ENCODE peak calls at places on chromosome 2, in six cellular contexts. X, M, C, P, T and D are unnamed samples.

GRCh38 chr2:45093181-45093580 is 83.9 kb upstream of the SIX2 start:
- DNase-seq in M (no peak), T (no peak), X (no peak), C (no peak), P (no peak), D (no peak)

GRCh38 chr2:45918816-45919655 is 267.6 kb downstream of the PRKCE start:
- DNase-seq in T (no peak), X (no peak), C (no peak), M (no peak), P (no peak), D (no peak)

GRCh38 chr2:157661776-157662175 is 33.1 kb upstream of the ACVR1C start:
- DNase-seq in M (no peak), C (no peak), X (no peak), T (no peak), P (no peak), D (no peak)

GRCh38 chr2:39511786-39512433 is 74.8 kb upstream of the MAP4K3 start:
- DNase-seq in M (peak; percentile 27), C (no peak), P (peak; percentile 16), X (no peak), T (no peak), D (no peak)

GRCh38 chr2:223954401-223954800 is 2.9 kb upstream of the MRPL44 start:
- DNase-seq in M (no peak), X (peak; percentile 94), P (no peak), T (peak; percentile 53), C (no peak), D (no peak)

GRCh38 chr2:170375192-170375591 is 197.2 kb downstream of the MYO3B start:
- DNase-seq in M (no peak), C (peak; percentile 81), T (no peak), P (no peak), X (no peak), D (no peak)

GRCh38 chr2:231674587-231675334 is 33.6 kb upstream of the PTMA start:
- DNase-seq in T (peak; percentile 86), P (peak; percentile 83), M (peak; percentile 76), X (peak; percentile 43), C (peak; percentile 67), D (peak; percentile 71)

GRCh38 chr2:98518106-98518505 is 73.4 kb downstream of the INPP4A start:
- DNase-seq in T (no peak), X (no peak), C (peak; percentile 43), M (no peak), P (peak; percentile 47), D (no peak)

GRCh38 chr2:125490308-125490707 is 1165.7 kb upstream of the GYPC start:
- DNase-seq in P (no peak), X (no peak), C (no peak), T (no peak), M (no peak), D (no peak)

GRCh38 chr2:103823847-103824246 is 1030.1 kb upstream of the POU3F3 start:
- DNase-seq in C (peak; percentile 64), P (no peak), M (no peak), T (peak; percentile 65), X (no peak), D (no peak)

GRCh38 chr2:31363956-31364750 is 50.4 kb downstream of the XDH start:
- DNase-seq in M (no peak), C (no peak), X (no peak), T (no peak), P (no peak), D (no peak)

GRCh38 chr2:149994057-149994728 is 406.6 kb upstream of the MMADHC start:
- DNase-seq in T (peak; percentile 65), M (peak; percentile 21), P (peak; percentile 52), X (peak; percentile 43), C (peak; percentile 98), D (no peak)

DNA sequence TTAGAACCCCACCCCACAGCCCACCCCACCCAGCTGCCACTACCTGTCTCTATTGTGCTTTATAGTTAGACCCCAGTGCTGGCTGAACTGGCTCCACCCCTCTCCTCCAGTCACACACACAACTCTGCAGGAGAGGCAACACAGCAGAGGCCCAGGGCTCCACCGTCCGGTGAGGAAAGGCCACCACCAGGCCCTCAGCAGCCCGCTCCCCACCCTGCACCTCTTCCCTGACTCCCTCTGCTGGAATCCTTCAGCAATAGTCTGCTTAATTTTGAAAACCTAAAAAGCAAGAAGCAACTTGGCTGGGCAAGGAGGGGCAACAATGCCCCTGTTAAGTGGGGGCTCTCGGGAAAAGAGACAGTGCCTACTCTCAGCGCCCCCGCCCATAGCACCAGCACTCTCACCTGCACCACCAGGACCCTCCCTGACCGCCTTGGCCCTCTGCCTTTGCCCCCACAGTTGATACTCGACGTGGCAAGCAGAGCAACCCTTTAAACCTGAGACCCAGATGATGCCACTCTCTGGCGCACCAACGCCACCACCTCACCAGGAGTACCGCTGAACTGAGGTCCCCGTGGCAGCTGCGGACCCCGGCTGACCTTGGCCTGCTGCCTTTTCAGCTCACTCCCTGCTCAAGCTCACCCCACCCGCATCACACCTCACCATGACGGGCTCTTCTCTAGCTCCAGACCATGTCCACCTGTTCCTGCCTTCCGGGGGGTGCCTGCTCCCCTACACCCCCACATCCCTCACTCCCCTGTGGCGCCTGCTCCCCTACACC is 45.7 kb downstream of the NDUFA10 start:
- DNase-seq in T (peak; percentile 72), C (no peak), P (no peak), X (no peak), M (no peak), D (no peak)
- TF ChIP-seq CTCF in T (peak; percentile 52), C (no peak), P (no peak), X (peak; percentile 28), M (no peak), D (peak; percentile 36)

GRCh38 chr2:207135340-207135739 is 30.4 kb downstream of the KLF7 start:
- DNase-seq in X (peak; percentile 56), T (no peak), M (no peak), C (peak; percentile 76), P (no peak), D (no peak)

GRCh38 chr2:207133493-207133861 is 32.3 kb downstream of the KLF7 start:
- DNase-seq in X (no peak), P (no peak), C (no peak), M (no peak), T (no peak), D (no peak)

GRCh38 chr2:207131634-207132418 is 33.9 kb downstream of the KLF7 start:
- DNase-seq in T (no peak), X (no peak), P (no peak), C (no peak), M (no peak), D (no peak)

GRCh38 chr2:207135801-207136457 is 29.8 kb downstream of the KLF7 start:
- DNase-seq in T (no peak), C (no peak), X (no peak), P (no peak), M (no peak), D (no peak)

GRCh38 chr2:207133862-207134519 is 31.8 kb downstream of the KLF7 start:
- DNase-seq in P (peak; percentile 51), M (peak; percentile 83), C (peak; percentile 84), T (peak; percentile 47), X (peak; percentile 89), D (peak; percentile 79)
- H3K4me3 ChIP-seq in P (no peak overlapping the region), M (peak overlapping the region; percentile 5), C (peak overlapping the region; percentile 2), T (no peak overlapping the region), X (no peak overlapping the region), D (peak overlapping the region; percentile 44)

GRCh38 chr2:69086466-69086865 is 73.5 kb downstream of the ANTXR1 start:
- DNase-seq in M (no peak), C (no peak), X (no peak), T (no peak), P (no peak), D (no peak)

GRCh38 chr2:69087211-69087911 is 74.4 kb downstream of the ANTXR1 start:
- DNase-seq in X (no peak), M (no peak), P (no peak), C (no peak), T (no peak), D (no peak)

GRCh38 chr2:69088471-69088870 is 75.5 kb downstream of the ANTXR1 start:
- DNase-seq in T (no peak), M (no peak), X (peak; percentile 34), C (no peak), P (no peak), D (no peak)

GRCh38 chr2:69089244-69089643 is 76.3 kb downstream of the ANTXR1 start:
- DNase-seq in T (no peak), C (no peak), X (peak; percentile 57), P (no peak), M (no peak), D (no peak)

GRCh38 chr2:69087912-69088240 is 74.9 kb downstream of the ANTXR1 start:
- DNase-seq in C (no peak), X (peak; percentile 24), M (no peak), T (no peak), P (no peak), D (no peak)
- H3K4me1 ChIP-seq in C (peaks cover 9% of the 10 kb centered on the region), X (peaks cover 25% of the 10 kb centered on the region), M (no peaks in the 10 kb centered on the region), T (no peaks in the 10 kb centered on the region), P (peaks cover 7% of the 10 kb centered on the region), D (peaks cover 14% of the 10 kb centered on the region)

DNA sequence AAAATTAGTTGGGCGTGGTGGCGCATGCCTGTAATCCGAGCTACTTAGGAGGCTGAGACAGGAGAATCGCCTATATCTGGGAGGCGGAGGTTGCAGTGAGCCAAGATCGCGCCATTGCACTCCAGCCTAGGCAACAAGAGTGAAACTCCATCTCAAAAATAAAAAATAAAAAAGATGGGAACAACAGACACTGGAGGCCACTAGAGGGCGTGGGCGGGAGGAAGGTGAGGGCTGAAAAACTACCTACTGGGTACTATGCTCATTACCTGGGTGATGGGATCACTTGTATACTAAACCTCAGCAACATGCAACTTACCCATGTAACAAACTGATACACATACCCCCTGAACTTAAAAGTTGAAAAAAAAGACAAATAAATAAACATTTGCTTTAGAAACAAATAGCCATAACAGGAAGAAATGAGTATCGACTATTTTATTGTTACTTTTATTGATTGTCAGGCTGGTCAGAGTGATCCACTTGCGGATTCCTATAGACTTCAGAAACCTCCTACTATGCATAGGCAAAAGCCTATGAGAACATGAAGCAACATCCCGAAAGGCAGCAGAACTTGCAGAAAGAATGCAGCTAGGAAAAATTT is 61.0 kb downstream of the TMEM163 start:
- DNase-seq in C (peak; percentile 57), M (no peak), X (no peak), T (peak; percentile 21), P (no peak), D (no peak)
- TF ChIP-seq CTCF in C (peak; percentile 74), M (peak; percentile 38), X (peak; percentile 30), T (peak; percentile 42), P (peak; percentile 27), D (peak; percentile 56)

GRCh38 chr2:9673914-9674481 is 43.2 kb upstream of the YWHAQ start:
- DNase-seq in C (no peak), P (no peak), T (no peak), X (peak; percentile 14), M (no peak), D (no peak)

GRCh38 chr2:9678554-9678953 is 47.8 kb upstream of the YWHAQ start:
- DNase-seq in T (no peak), X (no peak), P (no peak), M (no peak), C (no peak), D (no peak)

GRCh38 chr2:9679218-9679617 is 48.4 kb upstream of the YWHAQ start:
- DNase-seq in P (no peak), M (no peak), C (no peak), X (no peak), T (no peak), D (no peak)

GRCh38 chr2:9674931-9675330 is 44.1 kb upstream of the YWHAQ start:
- DNase-seq in X (no peak), C (no peak), P (no peak), T (no peak), M (no peak), D (no peak)

GRCh38 chr2:9675369-9676351 is 44.9 kb upstream of the YWHAQ start:
- DNase-seq in P (no peak), M (no peak), C (peak; percentile 87), X (peak; percentile 96), T (no peak), D (no peak)
- H3K4me3 ChIP-seq in P (no peak overlapping the region), M (no peak overlapping the region), C (peak overlapping the region; percentile 53), X (peak overlapping the region; percentile 33), T (no peak overlapping the region), D (no peak overlapping the region)